ENCODE peak calls at places on chromosome 6, in seven cellular contexts. One of them, this sample, is unnamed.

GRCh38 chr6:28258877-28259777 is at the start of gene NKAPL:
- DNase-seq in HCT116: no peak
- DNase-seq in CD4-positive, alpha-beta T cell: peak
- DNase-seq in epithelial cell of esophagus: peak
- DNase-seq in dorsolateral prefrontal cortex: peak
- DNase-seq in nephron progenitor cell: no peak
- DNase-seq in MCF 10A: no peak
- DNase-seq in this sample: no peak

GRCh38 chr6:137341721-137342195 is 122.6 kb upstream of the IFNGR1 start:
- DNase-seq in MCF 10A: peak
- DNase-seq in HCT116: no peak
- DNase-seq in nephron progenitor cell: no peak
- DNase-seq in dorsolateral prefrontal cortex: peak
- DNase-seq in epithelial cell of esophagus: peak
- DNase-seq in CD4-positive, alpha-beta T cell: peak
- DNase-seq in this sample: no peak

GRCh38 chr6:39003072-39003471 is 45.5 kb upstream of the GLP1R start:
- DNase-seq in MCF 10A: peak
- DNase-seq in nephron progenitor cell: peak
- DNase-seq in HCT116: no peak
- DNase-seq in CD4-positive, alpha-beta T cell: no peak
- DNase-seq in epithelial cell of esophagus: peak
- DNase-seq in dorsolateral prefrontal cortex: no peak
- DNase-seq in this sample: no peak

GRCh38 chr6:29625337-29625930 is 7.5 kb downstream of the GABBR1 start:
- DNase-seq in MCF 10A: no peak
- DNase-seq in dorsolateral prefrontal cortex: no peak
- DNase-seq in nephron progenitor cell: no peak
- DNase-seq in HCT116: no peak
- DNase-seq in epithelial cell of esophagus: no peak
- DNase-seq in CD4-positive, alpha-beta T cell: no peak
- DNase-seq in this sample: no peak

GRCh38 chr6:16135078-16135477 is 6.2 kb downstream of the MYLIP start:
- DNase-seq in nephron progenitor cell: no peak
- DNase-seq in CD4-positive, alpha-beta T cell: no peak
- DNase-seq in HCT116: no peak
- DNase-seq in epithelial cell of esophagus: no peak
- DNase-seq in MCF 10A: no peak
- DNase-seq in dorsolateral prefrontal cortex: no peak
- DNase-seq in this sample: no peak

GRCh38 chr6:87993331-87993730 is 54.3 kb upstream of the SPACA1 start:
- DNase-seq in dorsolateral prefrontal cortex: peak
- DNase-seq in MCF 10A: no peak
- DNase-seq in epithelial cell of esophagus: no peak
- DNase-seq in nephron progenitor cell: no peak
- DNase-seq in CD4-positive, alpha-beta T cell: no peak
- DNase-seq in HCT116: no peak
- DNase-seq in this sample: no peak

GRCh38 chr6:119390276-119390793 is 40.8 kb upstream of the MAN1A1 start:
- DNase-seq in dorsolateral prefrontal cortex: no peak
- DNase-seq in HCT116: no peak
- DNase-seq in CD4-positive, alpha-beta T cell: no peak
- DNase-seq in nephron progenitor cell: no peak
- DNase-seq in epithelial cell of esophagus: peak
- DNase-seq in MCF 10A: no peak
- DNase-seq in this sample: no peak

GRCh38 chr6:5192135-5192794 is 68.5 kb downstream of the LYRM4 start:
- DNase-seq in dorsolateral prefrontal cortex: no peak
- DNase-seq in epithelial cell of esophagus: no peak
- DNase-seq in CD4-positive, alpha-beta T cell: no peak
- DNase-seq in nephron progenitor cell: no peak
- DNase-seq in MCF 10A: no peak
- DNase-seq in HCT116: no peak
- DNase-seq in this sample: no peak

GRCh38 chr6:120771019-120771418 is 563.3 kb downstream of the TBC1D32 start:
- DNase-seq in epithelial cell of esophagus: no peak
- DNase-seq in CD4-positive, alpha-beta T cell: no peak
- DNase-seq in dorsolateral prefrontal cortex: no peak
- DNase-seq in HCT116: no peak
- DNase-seq in MCF 10A: no peak
- DNase-seq in nephron progenitor cell: no peak
- DNase-seq in this sample: no peak

GRCh38 chr6:115865914-115866313 is 194.8 kb downstream of the FRK start:
- DNase-seq in MCF 10A: no peak
- DNase-seq in dorsolateral prefrontal cortex: no peak
- DNase-seq in HCT116: no peak
- DNase-seq in CD4-positive, alpha-beta T cell: no peak
- DNase-seq in epithelial cell of esophagus: no peak
- DNase-seq in nephron progenitor cell: no peak
- DNase-seq in this sample: no peak

GRCh38 chr6:100554228-100554627 is 89.5 kb upstream of the SIM1 start:
- DNase-seq in nephron progenitor cell: no peak
- DNase-seq in MCF 10A: peak
- DNase-seq in epithelial cell of esophagus: peak
- DNase-seq in CD4-positive, alpha-beta T cell: no peak
- DNase-seq in HCT116: no peak
- DNase-seq in dorsolateral prefrontal cortex: no peak
- DNase-seq in this sample: no peak

GRCh38 chr6:52858416-52858815 is 17.8 kb upstream of the GSTA5 start:
- DNase-seq in MCF 10A: no peak
- DNase-seq in epithelial cell of esophagus: no peak
- DNase-seq in dorsolateral prefrontal cortex: no peak
- DNase-seq in nephron progenitor cell: no peak
- DNase-seq in HCT116: no peak
- DNase-seq in CD4-positive, alpha-beta T cell: no peak
- DNase-seq in this sample: no peak

GRCh38 chr6:45757443-45758121 is 258.1 kb downstream of the CLIC5 start:
- DNase-seq in epithelial cell of esophagus: no peak
- DNase-seq in CD4-positive, alpha-beta T cell: no peak
- DNase-seq in HCT116: no peak
- DNase-seq in dorsolateral prefrontal cortex: no peak
- DNase-seq in nephron progenitor cell: no peak
- DNase-seq in MCF 10A: no peak
- DNase-seq in this sample: no peak

GRCh38 chr6:35048031-35048613 is 93.0 kb downstream of the TCP11 start:
- DNase-seq in HCT116: no peak
- DNase-seq in dorsolateral prefrontal cortex: peak
- DNase-seq in CD4-positive, alpha-beta T cell: no peak
- DNase-seq in nephron progenitor cell: no peak
- DNase-seq in MCF 10A: no peak
- DNase-seq in epithelial cell of esophagus: no peak
- DNase-seq in this sample: no peak

GRCh38 chr6:47512872-47513271 is 35.3 kb downstream of the CD2AP start:
- DNase-seq in HCT116: no peak
- DNase-seq in nephron progenitor cell: no peak
- DNase-seq in dorsolateral prefrontal cortex: no peak
- DNase-seq in MCF 10A: peak
- DNase-seq in epithelial cell of esophagus: no peak
- DNase-seq in CD4-positive, alpha-beta T cell: no peak
- DNase-seq in this sample: no peak

GRCh38 chr6:139338845-139339244 is 35.6 kb downstream of the CITED2 start:
- DNase-seq in HCT116: no peak
- DNase-seq in MCF 10A: peak
- DNase-seq in CD4-positive, alpha-beta T cell: no peak
- DNase-seq in epithelial cell of esophagus: peak
- DNase-seq in dorsolateral prefrontal cortex: no peak
- DNase-seq in nephron progenitor cell: no peak
- DNase-seq in this sample: no peak

GRCh38 chr6:91705646-91706045 is 1118.8 kb upstream of the MAP3K7 start:
- DNase-seq in nephron progenitor cell: no peak
- DNase-seq in CD4-positive, alpha-beta T cell: no peak
- DNase-seq in HCT116: no peak
- DNase-seq in MCF 10A: no peak
- DNase-seq in dorsolateral prefrontal cortex: no peak
- DNase-seq in epithelial cell of esophagus: no peak
- DNase-seq in this sample: no peak

GRCh38 chr6:109069746-109070145 is 24.9 kb downstream of the SESN1 start:
- DNase-seq in MCF 10A: peak
- DNase-seq in CD4-positive, alpha-beta T cell: no peak
- DNase-seq in dorsolateral prefrontal cortex: no peak
- DNase-seq in HCT116: no peak
- DNase-seq in nephron progenitor cell: no peak
- DNase-seq in epithelial cell of esophagus: peak
- DNase-seq in this sample: no peak

GRCh38 chr6:94278146-94278545 is 858.8 kb upstream of the EPHA7 start:
- DNase-seq in dorsolateral prefrontal cortex: no peak
- DNase-seq in MCF 10A: no peak
- DNase-seq in CD4-positive, alpha-beta T cell: no peak
- DNase-seq in nephron progenitor cell: no peak
- DNase-seq in epithelial cell of esophagus: no peak
- DNase-seq in HCT116: no peak
- DNase-seq in this sample: no peak
- TF ChIP-seq CTCF in dorsolateral prefrontal cortex: no peak
- TF ChIP-seq CTCF in MCF 10A: no peak
- TF ChIP-seq CTCF in CD4-positive, alpha-beta T cell: no peak
- TF ChIP-seq CTCF in nephron progenitor cell: no peak
- TF ChIP-seq CTCF in epithelial cell of esophagus: no peak
- TF ChIP-seq CTCF in HCT116: no peak
- TF ChIP-seq CTCF in this sample: no peak

DNA sequence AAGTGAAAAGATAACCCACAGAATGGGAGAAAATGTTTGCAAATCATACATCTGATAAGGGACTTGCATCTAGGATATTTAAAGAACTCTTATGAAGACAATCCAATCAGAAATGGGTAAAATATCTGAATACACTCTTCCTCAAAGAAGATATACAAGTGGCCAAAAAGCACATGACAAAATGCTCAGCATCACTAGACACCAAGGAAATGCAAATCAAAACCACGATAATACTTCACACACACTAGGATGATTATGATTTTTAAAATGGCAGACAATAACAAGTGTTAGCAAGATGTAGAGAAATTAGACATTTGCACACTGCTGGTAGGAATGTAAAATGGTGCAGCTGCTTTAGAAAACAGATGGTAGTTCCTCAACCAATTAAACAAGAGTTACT is 34.8 kb upstream of the SIRT5 start:
- DNase-seq in CD4-positive, alpha-beta T cell: no peak
- DNase-seq in dorsolateral prefrontal cortex: no peak
- DNase-seq in epithelial cell of esophagus: no peak
- DNase-seq in MCF 10A: no peak
- DNase-seq in HCT116: no peak
- DNase-seq in nephron progenitor cell: no peak
- DNase-seq in this sample: no peak
- TF ChIP-seq CTCF in CD4-positive, alpha-beta T cell: no peak
- TF ChIP-seq CTCF in dorsolateral prefrontal cortex: no peak
- TF ChIP-seq CTCF in epithelial cell of esophagus: no peak
- TF ChIP-seq CTCF in MCF 10A: no peak
- TF ChIP-seq CTCF in HCT116: no peak
- TF ChIP-seq CTCF in nephron progenitor cell: no peak
- TF ChIP-seq CTCF in this sample: no peak

GRCh38 chr6:31546962-31547726 is at the start of gene NFKBIL1:
- DNase-seq in dorsolateral prefrontal cortex: peak
- DNase-seq in HCT116: peak
- DNase-seq in nephron progenitor cell: peak
- DNase-seq in CD4-positive, alpha-beta T cell: peak
- DNase-seq in MCF 10A: peak
- DNase-seq in epithelial cell of esophagus: peak
- DNase-seq in this sample: peak
- TF ChIP-seq CTCF in dorsolateral prefrontal cortex: no peak
- TF ChIP-seq CTCF in HCT116: no peak
- TF ChIP-seq CTCF in nephron progenitor cell: no peak
- TF ChIP-seq CTCF in CD4-positive, alpha-beta T cell: peak
- TF ChIP-seq CTCF in MCF 10A: no peak
- TF ChIP-seq CTCF in epithelial cell of esophagus: no peak
- TF ChIP-seq CTCF in this sample: no peak

DNA sequence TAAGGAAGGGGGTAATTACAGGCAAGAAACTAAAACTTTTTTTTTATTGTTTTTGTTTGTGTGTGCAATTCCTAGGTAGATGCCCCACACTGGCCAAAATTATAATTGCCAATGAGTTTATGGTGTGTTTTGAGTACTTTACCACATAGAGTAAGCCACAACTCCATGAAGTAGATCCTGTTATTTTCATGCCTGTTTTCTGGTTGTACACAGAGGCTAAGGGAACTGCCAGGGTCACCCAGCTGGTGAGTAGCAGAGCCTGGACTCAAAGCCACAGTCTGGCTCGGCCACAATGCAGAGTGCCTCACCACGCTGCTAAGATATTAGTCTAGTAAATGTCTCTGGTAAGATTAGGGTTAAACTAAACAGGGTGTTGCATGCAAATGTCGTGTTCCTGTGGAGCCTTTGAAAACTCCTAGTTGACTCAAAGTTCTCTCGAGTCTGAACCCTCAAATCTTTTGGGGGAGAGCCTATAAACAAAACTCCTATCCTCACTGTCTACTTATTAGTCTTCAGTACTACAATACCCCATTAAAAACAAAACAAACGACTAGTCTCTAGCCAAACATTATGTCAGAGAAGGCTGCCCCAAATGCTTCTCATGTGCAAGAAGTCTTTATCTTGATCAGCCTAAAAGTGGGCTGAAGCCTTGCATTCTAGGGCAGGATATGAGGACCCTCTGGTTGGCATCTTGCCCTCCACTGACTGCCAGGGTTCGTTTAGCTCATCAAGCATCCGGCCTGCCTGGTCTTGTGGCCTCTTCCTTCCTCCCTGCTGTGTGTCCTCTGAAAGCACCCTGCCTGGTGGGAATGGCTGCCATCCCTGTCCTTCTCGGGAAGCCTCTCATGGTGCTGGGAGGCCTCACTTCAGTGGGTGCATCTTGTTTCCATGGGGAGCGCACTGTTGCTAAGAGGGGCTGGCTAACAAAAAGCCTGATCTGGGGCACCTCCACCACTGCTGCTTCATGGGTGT is 4.2 kb downstream of the DUSP22 start:
- DNase-seq in CD4-positive, alpha-beta T cell: no peak
- DNase-seq in epithelial cell of esophagus: no peak
- DNase-seq in MCF 10A: peak
- DNase-seq in HCT116: no peak
- DNase-seq in nephron progenitor cell: no peak
- DNase-seq in dorsolateral prefrontal cortex: peak
- DNase-seq in this sample: no peak
- TF ChIP-seq CTCF in CD4-positive, alpha-beta T cell: no peak
- TF ChIP-seq CTCF in epithelial cell of esophagus: no peak
- TF ChIP-seq CTCF in MCF 10A: no peak
- TF ChIP-seq CTCF in HCT116: no peak
- TF ChIP-seq CTCF in nephron progenitor cell: no peak
- TF ChIP-seq CTCF in dorsolateral prefrontal cortex: no peak
- TF ChIP-seq CTCF in this sample: no peak

GRCh38 chr6:2783188-2783957 is 18.2 kb downstream of the WRNIP1 start:
- DNase-seq in HCT116: no peak
- DNase-seq in MCF 10A: no peak
- DNase-seq in nephron progenitor cell: no peak
- DNase-seq in epithelial cell of esophagus: no peak
- DNase-seq in dorsolateral prefrontal cortex: no peak
- DNase-seq in CD4-positive, alpha-beta T cell: no peak
- DNase-seq in this sample: no peak
- TF ChIP-seq CTCF in HCT116: no peak
- TF ChIP-seq CTCF in MCF 10A: no peak
- TF ChIP-seq CTCF in nephron progenitor cell: no peak
- TF ChIP-seq CTCF in epithelial cell of esophagus: peak
- TF ChIP-seq CTCF in dorsolateral prefrontal cortex: no peak
- TF ChIP-seq CTCF in CD4-positive, alpha-beta T cell: no peak
- TF ChIP-seq CTCF in this sample: no peak